ENCODE peak calls at places on chromosomes 6 and 20, in nine cellular contexts. One of them, this sample, is unnamed.

GRCh38 chr20:47974234-47974878 is 189.1 kb upstream of the SULF2 start:
- DNase-seq in body of pancreas: no peak
- DNase-seq in hippocampal formation: no peak
- DNase-seq in GM06990: no peak
- DNase-seq in heart right ventricle: no peak
- DNase-seq in Ammon's horn: no peak
- DNase-seq in endothelial cell: no peak
- DNase-seq in left lung: no peak
- DNase-seq in activated CD4-positive, alpha-beta T cell treated with anti-CD3 and anti-CD28 coated beads, Interleukin-2, amount 50 U/mL, for 1 hour: no peak
- DNase-seq in this sample: no peak

GRCh38 chr6:168221497-168222079 is 98.0 kb downstream of the DACT2 start:
- DNase-seq in body of pancreas: no peak
- DNase-seq in hippocampal formation: no peak
- DNase-seq in GM06990: no peak
- DNase-seq in heart right ventricle: no peak
- DNase-seq in Ammon's horn: no peak
- DNase-seq in endothelial cell: no peak
- DNase-seq in left lung: no peak
- DNase-seq in activated CD4-positive, alpha-beta T cell treated with anti-CD3 and anti-CD28 coated beads, Interleukin-2, amount 50 U/mL, for 1 hour: no peak
- DNase-seq in this sample: no peak

GRCh38 chr6:158047120-158047518 is 65.5 kb downstream of the SYNJ2 start:
- DNase-seq in body of pancreas: peak; percentile 11
- DNase-seq in hippocampal formation: peak; percentile 48
- DNase-seq in GM06990: no peak
- DNase-seq in heart right ventricle: no peak
- DNase-seq in Ammon's horn: peak; percentile 58
- DNase-seq in endothelial cell: no peak
- DNase-seq in left lung: no peak
- DNase-seq in activated CD4-positive, alpha-beta T cell treated with anti-CD3 and anti-CD28 coated beads, Interleukin-2, amount 50 U/mL, for 1 hour: no peak
- DNase-seq in this sample: no peak

GRCh38 chr20:9038791-9039190 is 30.1 kb upstream of the PLCB4 start:
- DNase-seq in body of pancreas: no peak
- DNase-seq in hippocampal formation: no peak
- DNase-seq in GM06990: no peak
- DNase-seq in heart right ventricle: no peak
- DNase-seq in Ammon's horn: no peak
- DNase-seq in endothelial cell: no peak
- DNase-seq in left lung: no peak
- DNase-seq in activated CD4-positive, alpha-beta T cell treated with anti-CD3 and anti-CD28 coated beads, Interleukin-2, amount 50 U/mL, for 1 hour: no peak
- DNase-seq in this sample: no peak

GRCh38 chr6:67888886-67889681 is 746.0 kb upstream of the ADGRB3 start:
- DNase-seq in body of pancreas: no peak
- DNase-seq in hippocampal formation: no peak
- DNase-seq in GM06990: no peak
- DNase-seq in heart right ventricle: no peak
- DNase-seq in Ammon's horn: no peak
- DNase-seq in endothelial cell: no peak
- DNase-seq in left lung: peak; percentile 26
- DNase-seq in activated CD4-positive, alpha-beta T cell treated with anti-CD3 and anti-CD28 coated beads, Interleukin-2, amount 50 U/mL, for 1 hour: no peak
- DNase-seq in this sample: no peak

GRCh38 chr6:106431405-106431804 is 70.9 kb downstream of the CRYBG1 start:
- DNase-seq in body of pancreas: no peak
- DNase-seq in hippocampal formation: no peak
- DNase-seq in GM06990: no peak
- DNase-seq in heart right ventricle: no peak
- DNase-seq in Ammon's horn: no peak
- DNase-seq in endothelial cell: no peak
- DNase-seq in left lung: no peak
- DNase-seq in activated CD4-positive, alpha-beta T cell treated with anti-CD3 and anti-CD28 coated beads, Interleukin-2, amount 50 U/mL, for 1 hour: no peak
- DNase-seq in this sample: no peak

GRCh38 chr6:25010917-25011625 is 75.3 kb upstream of the RIPOR2 start:
- DNase-seq in body of pancreas: no peak
- DNase-seq in hippocampal formation: no peak
- DNase-seq in GM06990: no peak
- DNase-seq in heart right ventricle: no peak
- DNase-seq in Ammon's horn: no peak
- DNase-seq in endothelial cell: no peak
- DNase-seq in left lung: no peak
- DNase-seq in activated CD4-positive, alpha-beta T cell treated with anti-CD3 and anti-CD28 coated beads, Interleukin-2, amount 50 U/mL, for 1 hour: no peak
- DNase-seq in this sample: no peak

GRCh38 chr20:20203784-20204183 is 151.5 kb downstream of the CFAP61 start:
- DNase-seq in body of pancreas: no peak
- DNase-seq in hippocampal formation: no peak
- DNase-seq in GM06990: no peak
- DNase-seq in heart right ventricle: no peak
- DNase-seq in Ammon's horn: no peak
- DNase-seq in endothelial cell: no peak
- DNase-seq in left lung: no peak
- DNase-seq in activated CD4-positive, alpha-beta T cell treated with anti-CD3 and anti-CD28 coated beads, Interleukin-2, amount 50 U/mL, for 1 hour: no peak
- DNase-seq in this sample: no peak

GRCh38 chr20:8673116-8673515 is 395.8 kb upstream of the PLCB4 start:
- DNase-seq in body of pancreas: no peak
- DNase-seq in hippocampal formation: no peak
- DNase-seq in GM06990: no peak
- DNase-seq in heart right ventricle: no peak
- DNase-seq in Ammon's horn: peak; percentile 21
- DNase-seq in endothelial cell: no peak
- DNase-seq in left lung: no peak
- DNase-seq in activated CD4-positive, alpha-beta T cell treated with anti-CD3 and anti-CD28 coated beads, Interleukin-2, amount 50 U/mL, for 1 hour: no peak
- DNase-seq in this sample: no peak

GRCh38 chr6:76764057-76764456 is 691.6 kb upstream of the IMPG1 start:
- DNase-seq in body of pancreas: no peak
- DNase-seq in hippocampal formation: no peak
- DNase-seq in GM06990: no peak
- DNase-seq in heart right ventricle: no peak
- DNase-seq in Ammon's horn: no peak
- DNase-seq in endothelial cell: no peak
- DNase-seq in left lung: no peak
- DNase-seq in activated CD4-positive, alpha-beta T cell treated with anti-CD3 and anti-CD28 coated beads, Interleukin-2, amount 50 U/mL, for 1 hour: no peak
- DNase-seq in this sample: no peak

GRCh38 chr6:95203153-95203754 is 374.1 kb upstream of the MANEA start:
- DNase-seq in body of pancreas: peak; percentile 12
- DNase-seq in hippocampal formation: peak; percentile 8
- DNase-seq in GM06990: no peak
- DNase-seq in heart right ventricle: no peak
- DNase-seq in Ammon's horn: peak; percentile 32
- DNase-seq in endothelial cell: peak; percentile 48
- DNase-seq in left lung: no peak
- DNase-seq in activated CD4-positive, alpha-beta T cell treated with anti-CD3 and anti-CD28 coated beads, Interleukin-2, amount 50 U/mL, for 1 hour: no peak
- DNase-seq in this sample: peak; percentile 34

GRCh38 chr20:21511485-21511849 is 2.4 kb downstream of the NKX2-2 start:
- DNase-seq in body of pancreas: no peak
- DNase-seq in hippocampal formation: no peak
- DNase-seq in GM06990: no peak
- DNase-seq in heart right ventricle: no peak
- DNase-seq in Ammon's horn: no peak
- DNase-seq in endothelial cell: no peak
- DNase-seq in left lung: no peak
- DNase-seq in activated CD4-positive, alpha-beta T cell treated with anti-CD3 and anti-CD28 coated beads, Interleukin-2, amount 50 U/mL, for 1 hour: no peak
- DNase-seq in this sample: peak; percentile 59

This sample was measured in globus pallidus.